ENCODE peak calls at places on chromosome 17, in seven cellular contexts. Y is BE2C; V is esophagus squamous epithelium; Q is right lobe of liver; R is T-helper 9 cell; K is activated CD4-positive, alpha-beta T cell treated with anti-CD3 and anti-CD28 coated beads, Interleukin-2, amount 50 U/mL, for 48 hours; P is EL. G is an unnamed sample.
A peak's percentile ranks its signal among the peaks of the same experiment; 100 is the strongest.

GRCh38 chr17:144936-145670 is 7.7 kb downstream of the SCGB1C2 start:
- DNase-seq in Y (no peak), V (no peak), Q (peak; percentile 38), R (no peak), K (no peak), P (no peak), G (no peak)

GRCh38 chr17:42878123-42878880 is 22.3 kb upstream of the G6PC1 start:
- DNase-seq in Y (no peak), V (no peak), Q (peak; percentile 89), R (no peak), K (no peak), P (no peak), G (no peak)

GRCh38 chr17:50076591-50077235 is 18.4 kb upstream of the PDK2 start:
- DNase-seq in Y (peak; percentile 48), V (no peak), Q (peak; percentile 54), R (no peak), K (no peak), P (no peak), G (no peak)

GRCh38 chr17:45984368-45984767 is 14.7 kb upstream of the STH start:
- DNase-seq in Y (no peak), V (no peak), Q (no peak), R (no peak), K (no peak), P (no peak), G (no peak)

GRCh38 chr17:57849163-57849873 is 526 bp downstream of the MRPS23 start:
- DNase-seq in Y (no peak), V (no peak), Q (no peak), R (no peak), K (no peak), P (no peak), G (no peak)

GRCh38 chr17:8745586-8746500 is 1.2 kb upstream of the CCDC42 start:
- DNase-seq in Y (peak; percentile 48), V (no peak), Q (peak; percentile 77), R (peak; percentile 82), K (peak; percentile 85), P (peak; percentile 45), G (peak; percentile 44)

GRCh38 chr17:77178586-77178985 is 37.8 kb downstream of the SEC14L1 start:
- DNase-seq in Y (no peak), V (no peak), Q (no peak), R (no peak), K (no peak), P (no peak), G (no peak)

GRCh38 chr17:80605326-80606066 is 60.9 kb downstream of the RPTOR start:
- DNase-seq in Y (no peak), V (no peak), Q (no peak), R (no peak), K (peak; percentile 85), P (no peak), G (no peak)

GRCh38 chr17:67017895-67018294 is 26.5 kb upstream of the CACNG1 start:
- DNase-seq in Y (peak; percentile 81), V (no peak), Q (no peak), R (no peak), K (no peak), P (no peak), G (no peak)

GRCh38 chr17:4008496-4009163 is 44.4 kb upstream of the ATP2A3 start:
- DNase-seq in Y (no peak), V (no peak), Q (no peak), R (no peak), K (no peak), P (no peak), G (no peak)

GRCh38 chr17:32877164-32877764 is 340 bp upstream of the MYO1D start:
- DNase-seq in Y (peak; percentile 84), V (peak; percentile 43), Q (peak; percentile 95), R (peak; percentile 90), K (peak; percentile 93), P (peak; percentile 90), G (peak; percentile 37)

GRCh38 chr17:13311301-13311700 is 290.4 kb downstream of the HS3ST3A1 start:
- DNase-seq in Y (no peak), V (no peak), Q (no peak), R (no peak), K (no peak), P (peak; percentile 85), G (no peak)

GRCh38 chr17:57902800-57903759 is 52.1 kb downstream of the CUEDC1 start:
- DNase-seq in Y (no peak), V (peak; percentile 39), Q (peak; percentile 88), R (no peak), K (no peak), P (peak; percentile 84), G (peak; percentile 90)

GRCh38 chr17:48636177-48637018 is 10.2 kb upstream of the HOXB9 start:
- DNase-seq in Y (peak; percentile 91), V (no peak), Q (no peak), R (peak; percentile 67), K (peak; percentile 89), P (peak; percentile 77), G (no peak)

GRCh38 chr17:48871035-48871550 is 21.5 kb upstream of the ATP5MC1 start:
- DNase-seq in Y (no peak), V (no peak), Q (no peak), R (no peak), K (no peak), P (no peak), G (no peak)

GRCh38 chr17:66445229-66445628 is 142.8 kb downstream of the PRKCA start:
- DNase-seq in Y (no peak), V (no peak), Q (no peak), R (no peak), K (no peak), P (no peak), G (no peak)

GRCh38 chr17:80886641-80887573 is 104.7 kb upstream of the CHMP6 start:
- DNase-seq in Y (peak; percentile 64), V (no peak), Q (peak; percentile 50), R (no peak), K (no peak), P (no peak), G (no peak)

GRCh38 chr17:31309525-31309924 is 4.3 kb downstream of the EVI2B start:
- DNase-seq in Y (no peak), V (no peak), Q (no peak), R (no peak), K (no peak), P (no peak), G (no peak)

GRCh38 chr17:70205386-70205785 is 36.1 kb downstream of the KCNJ2 start:
- DNase-seq in Y (no peak), V (no peak), Q (no peak), R (no peak), K (no peak), P (no peak), G (no peak)

GRCh38 chr17:5513610-5514009 is 27.2 kb downstream of the MIS12 start:
- DNase-seq in Y (no peak), V (no peak), Q (no peak), R (no peak), K (no peak), P (no peak), G (no peak)